ENCODE peak calls at places on chromosomes 6 and 20, in six cellular contexts. One of them, this sample, is unnamed. For H3K4me1, the result is how much of the 10 kb centered on the place peaks cover.

GRCh38 chr20:43404880-43405279 is 52.8 kb upstream of the SRSF6 start:
- DNase-seq in tibial nerve: no peak
- DNase-seq in A549: peak
- DNase-seq in testis: no peak
- DNase-seq in stomach: no peak
- DNase-seq in ovary: no peak
- DNase-seq in this sample: no peak

GRCh38 chr6:29702519-29703103 is 20.6 kb upstream of the HLA-F start:
- DNase-seq in testis: peak
- DNase-seq in A549: peak
- DNase-seq in ovary: peak
- DNase-seq in stomach: peak
- DNase-seq in tibial nerve: no peak
- DNase-seq in this sample: peak

GRCh38 chr6:108916026-108916689 is 67.9 kb downstream of the ARMC2 start:
- DNase-seq in testis: no peak
- DNase-seq in tibial nerve: no peak
- DNase-seq in ovary: no peak
- DNase-seq in stomach: no peak
- DNase-seq in A549: no peak
- DNase-seq in this sample: no peak

GRCh38 chr20:6665621-6666345 is 101.7 kb upstream of the BMP2 start:
- DNase-seq in A549: no peak
- DNase-seq in tibial nerve: no peak
- DNase-seq in testis: no peak
- DNase-seq in stomach: no peak
- DNase-seq in ovary: no peak
- DNase-seq in this sample: no peak

GRCh38 chr6:169864148-169865030 is 113.0 kb downstream of the ERMARD start:
- DNase-seq in testis: peak
- DNase-seq in stomach: peak
- DNase-seq in ovary: no peak
- DNase-seq in tibial nerve: no peak
- DNase-seq in A549: no peak
- DNase-seq in this sample: no peak

GRCh38 chr6:145332001-145332400 is 403.3 kb downstream of the EPM2A start:
- DNase-seq in tibial nerve: no peak
- DNase-seq in A549: no peak
- DNase-seq in ovary: no peak
- DNase-seq in testis: no peak
- DNase-seq in stomach: no peak
- DNase-seq in this sample: no peak

GRCh38 chr6:159973951-159974350 is 5.1 kb downstream of the IGF2R start:
- DNase-seq in A549: peak
- DNase-seq in tibial nerve: no peak
- DNase-seq in stomach: no peak
- DNase-seq in ovary: no peak
- DNase-seq in testis: no peak
- DNase-seq in this sample: no peak

GRCh38 chr6:133973109-133973971 is 20.3 kb downstream of the TBPL1 start:
- DNase-seq in ovary: no peak
- DNase-seq in tibial nerve: no peak
- DNase-seq in stomach: no peak
- DNase-seq in A549: peak
- DNase-seq in testis: no peak
- DNase-seq in this sample: no peak

GRCh38 chr6:80988892-80989291 is 763.6 kb downstream of the TENT5A start:
- DNase-seq in testis: no peak
- DNase-seq in stomach: no peak
- DNase-seq in ovary: no peak
- DNase-seq in A549: no peak
- DNase-seq in tibial nerve: no peak
- DNase-seq in this sample: no peak

GRCh38 chr6:13395272-13396237 is 67.2 kb upstream of the TBC1D7 start:
- DNase-seq in stomach: peak
- DNase-seq in tibial nerve: peak
- DNase-seq in A549: no peak
- DNase-seq in ovary: no peak
- DNase-seq in testis: peak
- DNase-seq in this sample: no peak

GRCh38 chr6:89311853-89312531 is 3.1 kb downstream of the GABRR2 start:
- DNase-seq in ovary: peak
- DNase-seq in stomach: peak
- DNase-seq in testis: peak
- DNase-seq in tibial nerve: peak
- DNase-seq in A549: no peak
- DNase-seq in this sample: no peak

GRCh38 chr6:82608365-82608764 is 244.7 kb downstream of the TPBG start:
- DNase-seq in stomach: no peak
- DNase-seq in testis: no peak
- DNase-seq in tibial nerve: no peak
- DNase-seq in ovary: no peak
- DNase-seq in A549: no peak
- DNase-seq in this sample: no peak

DNA sequence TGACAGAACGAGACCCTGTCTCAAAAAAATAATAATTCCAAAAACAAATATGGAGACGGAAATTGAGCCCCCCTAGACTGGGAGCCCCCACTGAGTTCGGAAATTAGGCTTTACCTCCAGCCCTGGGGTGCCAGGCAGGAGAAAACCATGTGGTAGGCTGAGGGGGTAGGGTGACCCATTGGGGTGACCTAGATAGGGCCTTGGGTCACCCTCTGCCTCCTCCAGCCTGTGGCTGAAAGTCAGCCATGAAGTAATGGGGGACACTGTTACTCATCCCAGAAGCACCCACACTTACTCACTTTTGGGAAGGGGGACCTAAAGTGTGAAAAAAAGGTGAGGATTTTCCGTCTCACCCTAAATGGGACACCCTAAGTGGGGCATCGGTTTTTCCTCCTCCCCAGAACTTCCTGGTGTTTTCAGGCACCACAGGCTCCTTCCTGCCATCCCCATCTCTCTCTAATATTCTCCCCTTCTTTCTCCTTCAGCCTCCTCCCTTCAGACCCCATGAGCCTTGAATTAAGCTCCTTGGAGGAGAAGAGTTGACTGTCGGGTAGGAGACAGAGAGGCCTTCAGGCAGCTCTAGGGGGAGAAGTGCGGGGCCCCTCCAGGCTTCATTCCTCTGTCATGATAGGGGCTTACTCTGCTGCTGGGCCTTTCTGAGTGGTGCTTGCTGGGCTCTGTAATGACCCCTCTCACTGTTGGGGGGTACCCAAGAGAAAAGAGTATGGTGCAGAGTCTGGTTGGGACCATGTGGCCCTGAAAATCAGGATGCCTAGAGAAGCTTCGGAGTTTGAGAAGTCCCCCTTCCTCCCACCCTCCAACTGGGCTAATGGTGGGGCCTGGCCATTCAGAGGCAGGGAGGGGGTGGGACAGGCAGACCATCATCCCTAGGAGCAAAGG is 2.4 kb downstream of the LTB start:
- DNase-seq in ovary: no peak
- DNase-seq in testis: no peak
- DNase-seq in tibial nerve: no peak
- DNase-seq in stomach: no peak
- DNase-seq in A549: no peak
- DNase-seq in this sample: no peak
- TF ChIP-seq POLR2A in ovary: no peak
- TF ChIP-seq POLR2A in testis: no peak
- TF ChIP-seq POLR2A in tibial nerve: no peak
- TF ChIP-seq POLR2A in stomach: no peak
- TF ChIP-seq POLR2A in A549: no peak
- TF ChIP-seq POLR2A in this sample: no peak

GRCh38 chr6:96522469-96523009 is 933 bp downstream of the UFL1 start:
- DNase-seq in A549: no peak
- DNase-seq in testis: no peak
- DNase-seq in stomach: no peak
- DNase-seq in ovary: no peak
- DNase-seq in tibial nerve: no peak
- DNase-seq in this sample: no peak

GRCh38 chr6:96520851-96521115 is 823 bp upstream of the UFL1 start:
- DNase-seq in stomach: no peak
- DNase-seq in ovary: no peak
- DNase-seq in tibial nerve: no peak
- DNase-seq in testis: no peak
- DNase-seq in A549: no peak
- DNase-seq in this sample: no peak

GRCh38 chr6:96521267-96521624 is 360 bp upstream of the UFL1 start:
- DNase-seq in ovary: no peak
- DNase-seq in stomach: no peak
- DNase-seq in tibial nerve: no peak
- DNase-seq in testis: no peak
- DNase-seq in A549: no peak
- DNase-seq in this sample: no peak

GRCh38 chr6:96521625-96522468 is at the start of gene UFL1:
- DNase-seq in testis: peak
- DNase-seq in ovary: peak
- DNase-seq in stomach: peak
- DNase-seq in A549: peak
- DNase-seq in tibial nerve: peak
- DNase-seq in this sample: peak

DNA sequence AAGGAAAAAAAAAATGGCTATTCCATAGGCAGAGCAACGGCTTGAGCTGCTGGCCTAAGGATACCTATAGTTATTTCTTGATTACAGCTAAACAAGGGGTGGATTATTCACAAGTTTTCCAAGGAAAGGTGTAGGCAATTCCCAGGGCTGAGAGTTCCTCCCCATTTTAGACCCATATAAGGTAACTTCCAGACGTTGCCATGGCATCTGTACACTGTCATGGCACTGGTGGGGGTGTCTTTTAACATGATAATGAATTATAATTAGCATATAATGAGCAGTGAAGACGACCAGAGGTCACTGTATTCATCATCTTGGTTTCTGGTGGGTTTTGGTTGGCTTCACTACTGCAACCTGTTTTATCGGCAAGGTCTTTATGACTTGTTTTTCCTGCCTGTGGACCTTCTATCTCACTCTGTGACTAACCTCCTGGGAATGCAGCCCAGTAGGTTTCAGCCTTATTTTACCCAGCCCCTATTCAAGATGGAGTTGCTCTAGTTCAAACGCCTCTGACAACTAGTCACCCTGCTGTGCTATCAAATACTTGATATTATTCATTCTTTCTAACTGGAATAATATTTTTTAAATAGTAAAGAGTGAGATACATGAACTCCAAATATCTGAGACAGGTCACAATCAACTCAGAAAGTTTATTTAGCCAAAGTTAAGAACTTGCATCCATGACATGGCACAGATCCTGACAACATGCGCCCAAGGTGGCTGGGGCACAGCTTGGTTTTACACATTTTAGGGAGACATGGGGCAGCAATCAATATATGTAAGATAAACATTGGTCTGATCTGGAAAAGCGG is 1.4 kb upstream of the UFL1 start:
- DNase-seq in stomach: peak
- DNase-seq in ovary: no peak
- DNase-seq in tibial nerve: no peak
- DNase-seq in testis: no peak
- DNase-seq in A549: no peak
- DNase-seq in this sample: peak
- H3K4me3 ChIP-seq in stomach: peak
- H3K4me3 ChIP-seq in ovary: peak
- H3K4me3 ChIP-seq in tibial nerve: peak
- H3K4me3 ChIP-seq in testis: no peak
- H3K4me3 ChIP-seq in A549: peak
- H3K4me3 ChIP-seq in this sample: peak

GRCh38 chr6:42334870-42335269 is 116.9 kb downstream of the TRERF1 start:
- DNase-seq in tibial nerve: no peak
- DNase-seq in ovary: no peak
- DNase-seq in stomach: no peak
- DNase-seq in testis: no peak
- DNase-seq in A549: no peak
- DNase-seq in this sample: no peak

GRCh38 chr6:42331019-42331418 is 113.4 kb upstream of the MRPS10 start:
- DNase-seq in stomach: no peak
- DNase-seq in ovary: no peak
- DNase-seq in tibial nerve: no peak
- DNase-seq in A549: no peak
- DNase-seq in testis: no peak
- DNase-seq in this sample: no peak

GRCh38 chr6:42332916-42333315 is 115.3 kb upstream of the MRPS10 start:
- DNase-seq in ovary: no peak
- DNase-seq in stomach: no peak
- DNase-seq in testis: no peak
- DNase-seq in A549: no peak
- DNase-seq in tibial nerve: no peak
- DNase-seq in this sample: no peak

GRCh38 chr6:42335896-42336295 is 115.8 kb downstream of the TRERF1 start:
- DNase-seq in ovary: no peak
- DNase-seq in A549: no peak
- DNase-seq in testis: no peak
- DNase-seq in stomach: no peak
- DNase-seq in tibial nerve: no peak
- DNase-seq in this sample: no peak

DNA sequence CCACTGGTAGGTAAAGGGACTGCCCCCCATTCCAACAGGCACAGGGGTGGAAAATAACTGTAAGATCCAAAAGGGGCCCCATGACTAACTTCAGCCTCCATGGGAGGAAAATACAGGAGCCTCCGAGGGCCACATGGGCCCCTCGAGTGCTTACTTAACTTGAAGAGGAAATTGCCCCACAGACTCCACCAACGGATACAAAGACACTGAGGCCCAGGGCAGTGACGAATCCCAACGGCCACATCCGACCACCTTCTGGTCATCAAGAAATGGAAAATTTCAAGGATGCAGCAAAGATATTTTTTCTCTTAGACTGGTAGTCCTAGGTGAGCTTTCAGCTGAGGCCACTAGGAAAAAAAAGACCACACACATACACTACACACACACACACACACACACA is 116.0 kb upstream of the MRPS10 start:
- DNase-seq in tibial nerve: no peak
- DNase-seq in ovary: no peak
- DNase-seq in A549: no peak
- DNase-seq in testis: no peak
- DNase-seq in stomach: no peak
- DNase-seq in this sample: no peak
- H3K4me1 ChIP-seq in tibial nerve: under half
- H3K4me1 ChIP-seq in ovary: under half
- H3K4me1 ChIP-seq in A549: under half
- H3K4me1 ChIP-seq in testis: under half
- H3K4me1 ChIP-seq in stomach: under half
- H3K4me1 ChIP-seq in this sample: under half

DNA sequence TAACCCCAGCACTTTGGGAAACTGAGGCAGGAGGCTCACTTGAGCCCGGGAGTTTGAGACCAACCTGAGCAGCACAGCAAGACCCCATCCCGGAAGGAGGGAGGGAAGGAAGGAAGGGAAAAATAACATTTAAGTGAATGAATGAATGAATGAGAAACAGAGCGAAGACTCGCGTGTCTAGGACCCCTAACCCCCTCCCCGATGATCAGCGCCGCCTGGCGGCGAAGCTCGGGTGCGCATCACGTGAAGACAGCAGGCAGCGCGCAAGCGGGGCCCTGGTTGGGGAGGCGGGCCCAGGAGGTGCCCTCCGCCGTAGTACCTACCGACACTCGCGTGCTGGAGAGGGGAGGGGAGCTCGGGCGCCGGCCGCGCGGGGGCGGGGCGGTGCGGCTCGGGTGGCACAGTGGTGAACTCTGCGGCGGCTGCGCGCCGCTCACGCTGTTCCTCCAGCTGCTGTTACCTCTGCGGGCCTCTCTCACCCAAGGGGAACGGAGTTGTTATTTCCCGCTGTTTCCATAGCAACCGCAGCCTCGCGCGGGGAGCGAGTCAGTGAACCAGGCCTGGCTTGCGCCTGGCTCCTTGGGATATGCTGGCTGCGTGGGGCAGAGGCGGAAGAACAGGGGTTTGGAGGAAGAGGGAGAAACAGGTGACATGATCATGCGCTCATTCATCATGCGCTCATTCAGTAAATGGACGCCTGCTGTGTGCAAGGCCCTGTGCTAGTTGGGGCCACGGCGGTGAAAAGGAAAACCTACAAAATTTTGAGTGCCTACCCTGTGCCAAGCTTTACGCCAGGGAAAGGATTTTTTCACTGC is 2.0 kb upstream of the DCDC2 start:
- DNase-seq in A549: peak
- DNase-seq in testis: peak
- DNase-seq in ovary: peak
- DNase-seq in stomach: peak
- DNase-seq in tibial nerve: no peak
- DNase-seq in this sample: peak
- TF ChIP-seq POLR2A in A549: no peak
- TF ChIP-seq POLR2A in testis: no peak
- TF ChIP-seq POLR2A in ovary: no peak
- TF ChIP-seq POLR2A in stomach: no peak
- TF ChIP-seq POLR2A in tibial nerve: no peak
- TF ChIP-seq POLR2A in this sample: no peak

This sample was measured in Peyer's patch.